ENCODE peak calls at places on chromosome 17, in eight cellular contexts. One of them, this sample, is unnamed.

GRCh38 chr17:78665952-78666920 is 89.0 kb upstream of the DNAH17 start:
- DNase-seq in adrenal gland: peak; percentile 78
- DNase-seq in hepatocyte: peak; percentile 46
- DNase-seq in cardiac muscle cell: peak; percentile 32
- DNase-seq in left ventricle myocardium inferior: peak; percentile 43
- DNase-seq in suprapubic skin: peak; percentile 74
- DNase-seq in heart left ventricle: no peak
- DNase-seq in uterus: no peak
- DNase-seq in this sample: peak; percentile 63

GRCh38 chr17:64152428-64153125 is 22.6 kb upstream of the ERN1 start:
- DNase-seq in adrenal gland: peak; percentile 43
- DNase-seq in hepatocyte: no peak
- DNase-seq in cardiac muscle cell: no peak
- DNase-seq in left ventricle myocardium inferior: no peak
- DNase-seq in suprapubic skin: no peak
- DNase-seq in heart left ventricle: no peak
- DNase-seq in uterus: no peak
- DNase-seq in this sample: no peak

GRCh38 chr17:76265624-76266243 is 586 bp downstream of the UBALD2 start:
- DNase-seq in adrenal gland: no peak
- DNase-seq in hepatocyte: peak; percentile 83
- DNase-seq in cardiac muscle cell: peak; percentile 80
- DNase-seq in left ventricle myocardium inferior: peak; percentile 70
- DNase-seq in suprapubic skin: no peak
- DNase-seq in heart left ventricle: peak; percentile 86
- DNase-seq in uterus: peak; percentile 50
- DNase-seq in this sample: peak; percentile 49

GRCh38 chr17:77424585-77425344 is 284.0 kb downstream of the SEC14L1 start:
- DNase-seq in adrenal gland: peak; percentile 96
- DNase-seq in hepatocyte: peak; percentile 90
- DNase-seq in cardiac muscle cell: peak; percentile 80
- DNase-seq in left ventricle myocardium inferior: peak; percentile 95
- DNase-seq in suprapubic skin: peak; percentile 90
- DNase-seq in heart left ventricle: peak; percentile 97
- DNase-seq in uterus: peak; percentile 94
- DNase-seq in this sample: no peak

GRCh38 chr17:929547-929946 is 50.0 kb downstream of the NXN start:
- DNase-seq in adrenal gland: no peak
- DNase-seq in hepatocyte: no peak
- DNase-seq in cardiac muscle cell: no peak
- DNase-seq in left ventricle myocardium inferior: no peak
- DNase-seq in suprapubic skin: no peak
- DNase-seq in heart left ventricle: no peak
- DNase-seq in uterus: no peak
- DNase-seq in this sample: no peak

GRCh38 chr17:64356304-64356686 is 34.4 kb downstream of the PECAM1 start:
- DNase-seq in adrenal gland: no peak
- DNase-seq in hepatocyte: no peak
- DNase-seq in cardiac muscle cell: no peak
- DNase-seq in left ventricle myocardium inferior: no peak
- DNase-seq in suprapubic skin: no peak
- DNase-seq in heart left ventricle: no peak
- DNase-seq in uterus: no peak
- DNase-seq in this sample: no peak

GRCh38 chr17:57931488-57932137 is 23.6 kb downstream of the CUEDC1 start:
- DNase-seq in adrenal gland: no peak
- DNase-seq in hepatocyte: no peak
- DNase-seq in cardiac muscle cell: no peak
- DNase-seq in left ventricle myocardium inferior: no peak
- DNase-seq in suprapubic skin: no peak
- DNase-seq in heart left ventricle: no peak
- DNase-seq in uterus: no peak
- DNase-seq in this sample: no peak

GRCh38 chr17:36095992-36096391 is 6.0 kb upstream of the CCL3 start:
- DNase-seq in adrenal gland: no peak
- DNase-seq in hepatocyte: no peak
- DNase-seq in cardiac muscle cell: no peak
- DNase-seq in left ventricle myocardium inferior: no peak
- DNase-seq in suprapubic skin: no peak
- DNase-seq in heart left ventricle: no peak
- DNase-seq in uterus: no peak
- DNase-seq in this sample: no peak

GRCh38 chr17:76643553-76644148 is at the start of gene ST6GALNAC1:
- DNase-seq in adrenal gland: no peak
- DNase-seq in hepatocyte: peak; percentile 64
- DNase-seq in cardiac muscle cell: no peak
- DNase-seq in left ventricle myocardium inferior: peak; percentile 18
- DNase-seq in suprapubic skin: no peak
- DNase-seq in heart left ventricle: no peak
- DNase-seq in uterus: no peak
- DNase-seq in this sample: peak; percentile 39

GRCh38 chr17:30524847-30525246 is 47.6 kb downstream of the GOSR1 start:
- DNase-seq in adrenal gland: no peak
- DNase-seq in hepatocyte: peak; percentile 32
- DNase-seq in cardiac muscle cell: peak; percentile 39
- DNase-seq in left ventricle myocardium inferior: no peak
- DNase-seq in suprapubic skin: no peak
- DNase-seq in heart left ventricle: no peak
- DNase-seq in uterus: no peak
- DNase-seq in this sample: no peak

GRCh38 chr17:61568219-61569072 is 22.6 kb downstream of the NACA2 start:
- DNase-seq in adrenal gland: no peak
- DNase-seq in hepatocyte: peak; percentile 35
- DNase-seq in cardiac muscle cell: no peak
- DNase-seq in left ventricle myocardium inferior: no peak
- DNase-seq in suprapubic skin: no peak
- DNase-seq in heart left ventricle: no peak
- DNase-seq in uterus: no peak
- DNase-seq in this sample: no peak

GRCh38 chr17:60127068-60128064 is 22.4 kb upstream of the CA4 start:
- DNase-seq in adrenal gland: peak; percentile 28
- DNase-seq in hepatocyte: no peak
- DNase-seq in cardiac muscle cell: no peak
- DNase-seq in left ventricle myocardium inferior: no peak
- DNase-seq in suprapubic skin: no peak
- DNase-seq in heart left ventricle: no peak
- DNase-seq in uterus: no peak
- DNase-seq in this sample: peak; percentile 27

GRCh38 chr17:62916684-62917571 is 49.1 kb upstream of the TANC2 start:
- DNase-seq in adrenal gland: no peak
- DNase-seq in hepatocyte: peak; percentile 31
- DNase-seq in cardiac muscle cell: peak; percentile 42
- DNase-seq in left ventricle myocardium inferior: no peak
- DNase-seq in suprapubic skin: no peak
- DNase-seq in heart left ventricle: no peak
- DNase-seq in uterus: no peak
- DNase-seq in this sample: no peak

GRCh38 chr17:33038740-33039139 is 47.1 kb downstream of the SPACA3 start:
- DNase-seq in adrenal gland: peak; percentile 59
- DNase-seq in hepatocyte: peak; percentile 61
- DNase-seq in cardiac muscle cell: peak; percentile 58
- DNase-seq in left ventricle myocardium inferior: no peak
- DNase-seq in suprapubic skin: no peak
- DNase-seq in heart left ventricle: peak; percentile 72
- DNase-seq in uterus: peak; percentile 35
- DNase-seq in this sample: no peak

GRCh38 chr17:38885728-38886642 is 16.1 kb downstream of the LASP1 start:
- DNase-seq in adrenal gland: no peak
- DNase-seq in hepatocyte: peak; percentile 67
- DNase-seq in cardiac muscle cell: peak; percentile 71
- DNase-seq in left ventricle myocardium inferior: no peak
- DNase-seq in suprapubic skin: no peak
- DNase-seq in heart left ventricle: no peak
- DNase-seq in uterus: peak; percentile 22
- DNase-seq in this sample: no peak

GRCh38 chr17:80122026-80122575 is 20.7 kb downstream of the GAA start:
- DNase-seq in adrenal gland: no peak
- DNase-seq in hepatocyte: no peak
- DNase-seq in cardiac muscle cell: no peak
- DNase-seq in left ventricle myocardium inferior: no peak
- DNase-seq in suprapubic skin: peak; percentile 73
- DNase-seq in heart left ventricle: no peak
- DNase-seq in uterus: no peak
- DNase-seq in this sample: no peak

GRCh38 chr17:61133853-61134252 is 265.8 kb upstream of the TBX2 start:
- DNase-seq in adrenal gland: no peak
- DNase-seq in hepatocyte: no peak
- DNase-seq in cardiac muscle cell: no peak
- DNase-seq in left ventricle myocardium inferior: no peak
- DNase-seq in suprapubic skin: no peak
- DNase-seq in heart left ventricle: no peak
- DNase-seq in uterus: no peak
- DNase-seq in this sample: no peak

GRCh38 chr17:57211010-57211411 is 45.3 kb upstream of the MSI2 start:
- DNase-seq in adrenal gland: no peak
- DNase-seq in hepatocyte: no peak
- DNase-seq in cardiac muscle cell: no peak
- DNase-seq in left ventricle myocardium inferior: no peak
- DNase-seq in suprapubic skin: no peak
- DNase-seq in heart left ventricle: no peak
- DNase-seq in uterus: no peak
- DNase-seq in this sample: no peak

GRCh38 chr17:17415006-17415405 is 61.8 kb upstream of the MED9 start:
- DNase-seq in adrenal gland: no peak
- DNase-seq in hepatocyte: no peak
- DNase-seq in cardiac muscle cell: no peak
- DNase-seq in left ventricle myocardium inferior: no peak
- DNase-seq in suprapubic skin: no peak
- DNase-seq in heart left ventricle: no peak
- DNase-seq in uterus: no peak
- DNase-seq in this sample: no peak

DNA sequence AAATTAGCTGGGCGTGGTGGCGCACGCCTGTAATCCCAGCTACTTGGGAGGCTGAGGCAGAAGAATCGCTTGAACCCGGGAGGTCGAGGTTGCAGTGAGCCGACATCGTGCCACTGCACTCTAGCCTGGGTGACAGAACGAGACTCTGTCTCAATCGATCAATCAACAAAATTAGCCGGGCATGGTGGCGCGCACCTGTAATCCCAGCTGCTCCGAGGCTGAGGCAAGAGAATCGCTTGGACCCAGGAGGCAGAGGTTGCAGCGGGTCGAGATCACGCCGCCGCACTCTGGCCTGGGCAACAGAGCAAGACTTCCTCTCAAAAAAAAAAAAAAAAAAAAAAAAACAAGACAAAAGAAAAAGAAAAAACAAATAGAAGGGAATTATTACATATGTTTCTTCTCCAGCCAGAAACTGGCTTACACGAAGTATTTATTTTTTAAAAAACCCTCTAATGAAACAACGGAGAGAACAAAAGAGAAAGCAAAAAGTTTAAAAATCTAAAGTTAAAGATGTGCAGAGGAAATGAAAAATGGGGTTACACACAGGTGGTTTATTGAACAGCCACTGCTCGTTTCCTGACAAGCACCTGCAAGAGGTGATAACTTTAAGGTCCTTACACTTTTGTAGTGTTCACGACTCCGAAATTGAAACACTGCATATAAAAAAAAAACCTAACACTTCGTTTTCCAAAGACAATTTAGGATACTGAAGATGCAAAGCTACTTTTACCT is 1.4 kb downstream of the SYNRG start:
- DNase-seq in adrenal gland: no peak
- DNase-seq in hepatocyte: no peak
- DNase-seq in cardiac muscle cell: no peak
- DNase-seq in left ventricle myocardium inferior: no peak
- DNase-seq in suprapubic skin: no peak
- DNase-seq in heart left ventricle: no peak
- DNase-seq in uterus: no peak
- DNase-seq in this sample: peak; percentile 9
- H3K27ac ChIP-seq in adrenal gland: peak overlapping the region; percentile 76
- H3K27ac ChIP-seq in hepatocyte: peak overlapping the region; percentile 97
- H3K27ac ChIP-seq in cardiac muscle cell: peak overlapping the region; percentile 92
- H3K27ac ChIP-seq in left ventricle myocardium inferior: peak overlapping the region; percentile 96
- H3K27ac ChIP-seq in suprapubic skin: no peak overlapping the region
- H3K27ac ChIP-seq in heart left ventricle: peak overlapping the region; percentile 94
- H3K27ac ChIP-seq in uterus: peak overlapping the region; percentile 89
- H3K27ac ChIP-seq in this sample: peak overlapping the region; percentile 75

GRCh38 chr17:73657473-73658116 is 13.3 kb upstream of the SDK2 start:
- DNase-seq in adrenal gland: peak; percentile 77
- DNase-seq in hepatocyte: peak; percentile 80
- DNase-seq in cardiac muscle cell: peak; percentile 76
- DNase-seq in left ventricle myocardium inferior: peak; percentile 52
- DNase-seq in suprapubic skin: no peak
- DNase-seq in heart left ventricle: peak; percentile 77
- DNase-seq in uterus: no peak
- DNase-seq in this sample: no peak
- TF ChIP-seq CTCF in adrenal gland: peak; percentile 44
- TF ChIP-seq CTCF in hepatocyte: peak; percentile 58
- TF ChIP-seq CTCF in cardiac muscle cell: peak; percentile 66
- TF ChIP-seq CTCF in left ventricle myocardium inferior: peak; percentile 73
- TF ChIP-seq CTCF in suprapubic skin: peak; percentile 21
- TF ChIP-seq CTCF in heart left ventricle: peak; percentile 50
- TF ChIP-seq CTCF in uterus: peak; percentile 27
- TF ChIP-seq CTCF in this sample: no peak

DNA sequence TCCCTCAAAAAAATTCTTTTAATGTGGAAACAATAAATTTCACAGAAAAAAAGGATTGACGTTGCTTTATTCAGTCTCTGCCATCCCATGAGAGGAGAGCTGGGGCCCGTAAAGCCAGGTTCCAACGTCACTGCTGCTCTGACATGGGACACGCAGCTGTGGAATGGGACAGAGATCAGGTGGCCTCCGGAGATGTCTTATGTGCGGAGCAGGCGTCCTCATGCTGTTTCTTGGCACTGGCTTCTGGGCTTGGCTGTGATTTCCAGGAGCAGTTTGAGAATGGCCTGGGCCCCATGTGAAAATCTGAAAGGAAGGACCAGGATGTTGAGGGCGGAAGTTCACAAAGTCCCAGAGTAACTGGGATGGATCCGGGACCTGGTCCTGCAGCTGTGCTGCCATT is 32.4 kb downstream of the NDEL1 start:
- DNase-seq in adrenal gland: peak; percentile 49
- DNase-seq in hepatocyte: no peak
- DNase-seq in cardiac muscle cell: no peak
- DNase-seq in left ventricle myocardium inferior: peak; percentile 63
- DNase-seq in suprapubic skin: no peak
- DNase-seq in heart left ventricle: no peak
- DNase-seq in uterus: no peak
- DNase-seq in this sample: no peak
- H3K36me3 ChIP-seq in adrenal gland: no peaks in the 10 kb centered on the region
- H3K36me3 ChIP-seq in hepatocyte: no peaks in the 10 kb centered on the region
- H3K36me3 ChIP-seq in cardiac muscle cell: peaks cover 15% of the 10 kb centered on the region
- H3K36me3 ChIP-seq in left ventricle myocardium inferior: peaks cover 39% of the 10 kb centered on the region
- H3K36me3 ChIP-seq in suprapubic skin: peaks cover 59% of the 10 kb centered on the region
- H3K36me3 ChIP-seq in heart left ventricle: peaks cover 66% of the 10 kb centered on the region
- H3K36me3 ChIP-seq in uterus: no peaks in the 10 kb centered on the region
- H3K36me3 ChIP-seq in this sample: peaks cover 39% of the 10 kb centered on the region

DNA sequence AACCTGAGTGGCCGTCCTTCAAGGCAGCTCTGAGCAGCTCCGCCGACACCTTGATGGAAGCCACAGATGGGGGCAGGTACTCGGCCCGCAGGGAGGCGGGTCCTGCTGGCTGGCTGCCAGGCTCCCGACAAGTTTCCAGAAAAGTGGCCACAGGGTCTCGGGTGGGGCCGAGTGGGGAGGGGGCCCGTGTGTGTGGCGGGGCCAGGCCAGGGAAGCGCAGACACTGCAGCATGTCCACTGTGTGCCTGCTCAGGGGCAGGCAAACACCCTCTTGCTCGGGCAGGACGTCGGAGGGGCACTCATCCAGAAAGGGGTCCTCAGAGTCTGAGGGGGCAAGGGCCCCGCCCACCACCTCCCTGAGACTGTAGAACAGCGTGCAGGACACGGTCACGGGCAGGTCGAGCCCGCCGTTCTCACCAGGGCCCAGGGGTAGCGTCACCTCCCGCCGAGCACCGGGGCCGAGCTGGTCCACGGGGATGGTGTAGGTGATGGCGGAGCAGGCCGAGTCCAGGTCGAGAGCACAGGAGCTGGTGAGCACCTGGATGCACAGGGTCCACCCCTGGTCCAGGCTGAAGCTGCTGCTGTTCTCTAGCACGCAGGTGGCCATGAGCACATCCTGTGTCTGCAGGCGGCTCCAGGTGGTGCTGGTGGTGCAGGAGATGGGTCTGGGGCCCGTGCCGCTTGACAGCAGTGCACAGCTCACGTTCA is 5.1 kb downstream of the FAAP100 start:
- DNase-seq in adrenal gland: no peak
- DNase-seq in hepatocyte: no peak
- DNase-seq in cardiac muscle cell: no peak
- DNase-seq in left ventricle myocardium inferior: no peak
- DNase-seq in suprapubic skin: no peak
- DNase-seq in heart left ventricle: no peak
- DNase-seq in uterus: no peak
- DNase-seq in this sample: no peak
- H3K27ac ChIP-seq in adrenal gland: no peak overlapping the region
- H3K27ac ChIP-seq in hepatocyte: no peak overlapping the region
- H3K27ac ChIP-seq in cardiac muscle cell: no peak overlapping the region
- H3K27ac ChIP-seq in left ventricle myocardium inferior: no peak overlapping the region
- H3K27ac ChIP-seq in suprapubic skin: no peak overlapping the region
- H3K27ac ChIP-seq in heart left ventricle: no peak overlapping the region
- H3K27ac ChIP-seq in uterus: no peak overlapping the region
- H3K27ac ChIP-seq in this sample: no peak overlapping the region

This sample was measured in CD8-positive, alpha-beta T cell.